ENCODE peak calls at places on chromosomes 7 and 10, in six cellular contexts. G, J, F, K, Q and W are unnamed samples.

GRCh38 chr10:121469797-121470606 is 128.2 kb downstream of the FGFR2 start:
- DNase-seq in Q (no peak), G (no peak), F (no peak), K (no peak), J (no peak), W (no peak)

GRCh38 chr10:117318909-117319308 is 56.3 kb downstream of the PDZD8 start:
- DNase-seq in Q (no peak), G (no peak), K (no peak), F (no peak), J (no peak), W (no peak)

GRCh38 chr7:45973725-45974532 is 52.9 kb upstream of the IGFBP3 start:
- DNase-seq in J (no peak), F (no peak), Q (no peak), K (no peak), G (no peak), W (no peak)

GRCh38 chr7:140435252-140435895 is 31.5 kb downstream of the RAB19 start:
- DNase-seq in K (no peak), J (peak; percentile 21), G (no peak), F (no peak), Q (no peak), W (no peak)

GRCh38 chr7:116534790-116535189 is 10.0 kb downstream of the CAV1 start:
- DNase-seq in J (no peak), F (peak; percentile 49), Q (no peak), G (no peak), K (no peak), W (no peak)

GRCh38 chr10:48491422-48492139 is 113.3 kb downstream of the ARHGAP22 start:
- DNase-seq in K (no peak), Q (no peak), F (no peak), G (no peak), J (no peak), W (no peak)

GRCh38 chr10:129764901-129765663 is 199.0 kb downstream of the EBF3 start:
- DNase-seq in F (no peak), K (no peak), Q (no peak), G (no peak), J (no peak), W (no peak)

GRCh38 chr7:24911213-24911603 is 68.8 kb downstream of the OSBPL3 start:
- DNase-seq in Q (no peak), G (no peak), F (no peak), J (no peak), K (no peak), W (no peak)

GRCh38 chr10:98388086-98388655 is 26.8 kb downstream of the PYROXD2 start:
- DNase-seq in G (no peak), F (no peak), Q (peak; percentile 16), J (no peak), K (no peak), W (no peak)

GRCh38 chr7:45384499-45384898 is 189.7 kb upstream of the ADCY1 start:
- DNase-seq in Q (no peak), K (no peak), G (no peak), J (no peak), F (no peak), W (no peak)

GRCh38 chr7:115232041-115232440 is 310.1 kb downstream of the MDFIC start:
- DNase-seq in J (no peak), K (no peak), F (no peak), Q (no peak), G (no peak), W (no peak)

GRCh38 chr10:80260295-80261243 is 28.9 kb downstream of the MAT1A start:
- DNase-seq in J (no peak), K (no peak), F (no peak), G (no peak), Q (peak; percentile 63), W (no peak)

GRCh38 chr7:88151119-88151790 is 68.6 kb downstream of the SRI start:
- DNase-seq in K (no peak), F (no peak), Q (no peak), G (no peak), J (no peak), W (no peak)

GRCh38 chr10:83685458-83685857 is 453.9 kb upstream of the GHITM start:
- DNase-seq in J (no peak), Q (no peak), K (no peak), G (no peak), F (no peak), W (no peak)

GRCh38 chr10:49052069-49052468 is 63.3 kb downstream of the VSTM4 start:
- DNase-seq in K (no peak), Q (no peak), J (no peak), G (no peak), F (no peak), W (no peak)

GRCh38 chr10:110500515-110500905 is 2.8 kb downstream of the DUSP5 start:
- DNase-seq in K (no peak), F (peak; percentile 57), Q (no peak), G (no peak), J (no peak), W (no peak)